ENCODE peak calls at places on chromosome 1, in seven cellular contexts. K, T, P, S, X, Y and A are unnamed samples.

GRCh38 chr1:184028854-184029623 is 8.5 kb downstream of the COLGALT2 start:
- DNase-seq in K (no peak), S (no peak), X (no peak), P (no peak), Y (no peak), T (no peak), A (no peak)

GRCh38 chr1:99766378-99766800 is at the start of gene FRRS1:
- DNase-seq in K (peak; percentile 89), S (no peak), Y (peak; percentile 57), P (peak; percentile 32), X (peak; percentile 82), T (peak; percentile 75), A (peak; percentile 33)

GRCh38 chr1:156540955-156541354 is 31.4 kb downstream of the IQGAP3 start:
- DNase-seq in P (no peak), K (no peak), Y (no peak), S (no peak), X (no peak), T (peak; percentile 12), A (no peak)

GRCh38 chr1:155410931-155411330 is 90.2 kb downstream of the RUSC1 start:
- DNase-seq in P (no peak), Y (no peak), K (no peak), S (no peak), X (no peak), T (no peak), A (no peak)

GRCh38 chr1:46691997-46692790 is 20.5 kb downstream of the TEX38 start:
- DNase-seq in Y (no peak), K (no peak), S (no peak), P (no peak), X (peak; percentile 42), T (peak; percentile 10), A (no peak)

GRCh38 chr1:54664364-54664763 is 22.8 kb downstream of the MROH7 start:
- DNase-seq in S (no peak), T (no peak), P (no peak), Y (no peak), K (no peak), X (no peak), A (no peak)

GRCh38 chr1:50348449-50349241 is 74.6 kb downstream of the DMRTA2 start:
- DNase-seq in X (peak; percentile 81), S (no peak), P (no peak), Y (peak; percentile 31), T (peak; percentile 73), K (peak; percentile 80), A (peak; percentile 47)

GRCh38 chr1:234750922-234751595 is 141.1 kb upstream of the IRF2BP2 start:
- DNase-seq in P (no peak), S (no peak), T (no peak), K (no peak), Y (no peak), X (no peak), A (no peak)

GRCh38 chr1:77347646-77348045 is 65.8 kb downstream of the AK5 start:
- DNase-seq in S (no peak), X (peak; percentile 71), T (peak; percentile 91), P (no peak), K (no peak), Y (no peak), A (peak; percentile 31)

GRCh38 chr1:228459091-228459993 is 27.8 kb upstream of the RNF187 start:
- DNase-seq in X (peak; percentile 86), S (peak; percentile 36), Y (peak; percentile 27), T (peak; percentile 80), P (no peak), K (peak; percentile 92), A (no peak)

GRCh38 chr1:89952021-89952995 is 42.6 kb upstream of the ZNF326 start:
- DNase-seq in T (peak; percentile 34), Y (no peak), P (no peak), S (no peak), X (peak; percentile 59), K (no peak), A (no peak)

GRCh38 chr1:227917081-227917950 is 30.4 kb downstream of the WNT9A start:
- DNase-seq in P (no peak), Y (no peak), S (no peak), X (no peak), T (no peak), K (no peak), A (no peak)

GRCh38 chr1:19479351-19480120 is 5.8 kb downstream of the CAPZB start:
- DNase-seq in X (no peak), Y (no peak), S (no peak), K (no peak), T (no peak), P (no peak), A (no peak)

GRCh38 chr1:15736035-15736665 is at the start of gene SLC25A34:
- DNase-seq in T (no peak), P (no peak), S (no peak), K (no peak), X (no peak), Y (no peak), A (no peak)

GRCh38 chr1:218090459-218090858 is 194.6 kb upstream of the RRP15 start:
- DNase-seq in K (no peak), S (no peak), Y (no peak), P (no peak), X (no peak), T (no peak), A (no peak)

GRCh38 chr1:28921286-28921869 is 7.0 kb downstream of the EPB41 start:
- DNase-seq in P (no peak), T (no peak), Y (no peak), X (no peak), S (no peak), K (no peak), A (no peak)

GRCh38 chr1:983736-984475 is 2.0 kb upstream of the PERM1 start:
- DNase-seq in Y (peak; percentile 38), K (peak; percentile 62), P (no peak), S (peak; percentile 52), T (no peak), X (peak; percentile 10), A (no peak)

GRCh38 chr1:60762176-60762575 is 320.2 kb upstream of the NFIA start:
- DNase-seq in K (no peak), P (peak; percentile 79), T (peak; percentile 3), Y (no peak), X (peak; percentile 56), S (no peak), A (peak; percentile 58)

GRCh38 chr1:59971464-59971911 is 44.9 kb upstream of the CYP2J2 start:
- DNase-seq in T (peak; percentile 62), S (peak; percentile 8), X (peak; percentile 64), K (peak; percentile 56), Y (peak; percentile 24), P (no peak), A (peak; percentile 32)

GRCh38 chr1:23169727-23170335 is 1.2 kb upstream of the LUZP1 start:
- DNase-seq in K (peak; percentile 64), S (no peak), T (peak; percentile 95), X (peak; percentile 85), Y (peak; percentile 54), P (peak; percentile 85), A (no peak)

GRCh38 chr1:17829579-17829978 is 74.4 kb downstream of the ACTL8 start:
- DNase-seq in X (no peak), S (no peak), Y (no peak), P (no peak), K (no peak), T (no peak), A (no peak)

GRCh38 chr1:21149430-21149861 is 27.3 kb downstream of the EIF4G3 start:
- DNase-seq in Y (no peak), S (no peak), X (peak; percentile 49), T (peak; percentile 35), P (no peak), K (no peak), A (no peak)

GRCh38 chr1:37651803-37652202 is 17.1 kb upstream of the RSPO1 start:
- DNase-seq in Y (no peak), S (no peak), T (no peak), K (no peak), X (no peak), P (no peak), A (no peak)

GRCh38 chr1:35555601-35556477 is 1.4 kb downstream of the KIAA0319L start:
- DNase-seq in P (no peak), K (no peak), X (peak; percentile 69), Y (no peak), S (no peak), T (no peak), A (no peak)

GRCh38 chr1:5367306-5367705 is 624.9 kb downstream of the NPHP4 start:
- DNase-seq in X (no peak), P (no peak), Y (no peak), S (no peak), K (no peak), T (no peak), A (no peak)